ENCODE peak calls at places on chromosome 9, in seven cellular contexts. U is fibroblast of mammary gland; Q is AG10803; I is AG09309; W is CD8-positive, alpha-beta memory T cell; P is mammary epithelial cell; R is foreskin fibroblast. F is an unnamed sample.

GRCh38 chr9:95373765-95374435 is 56.4 kb upstream of the FANCC start:
- DNase-seq in I (no peak), W (no peak), Q (no peak), P (no peak), U (no peak), R (no peak), F (no peak)

GRCh38 chr9:128805661-128806060 is 12.6 kb upstream of the ENDOG start:
- DNase-seq in I (no peak), R (no peak), P (no peak), Q (no peak), W (no peak), U (no peak), F (no peak)

GRCh38 chr9:93086445-93087224 is 9.4 kb upstream of the CARD19 start:
- DNase-seq in W (no peak), I (no peak), Q (no peak), P (no peak), R (no peak), U (no peak), F (no peak)

GRCh38 chr9:77534376-77535057 is 113.6 kb downstream of the GNA14 start:
- DNase-seq in Q (no peak), R (no peak), P (no peak), I (no peak), U (no peak), W (no peak), F (no peak)

GRCh38 chr9:135512904-135513303 is 8.3 kb upstream of the LCN1 start:
- DNase-seq in U (no peak), W (no peak), I (no peak), R (no peak), Q (no peak), P (no peak), F (no peak)

GRCh38 chr9:36164989-36165388 is 4.2 kb upstream of the CCIN start:
- DNase-seq in R (no peak), P (no peak), U (no peak), Q (no peak), I (no peak), W (no peak), F (no peak)

GRCh38 chr9:112174223-112174964 is 703 bp downstream of the SUSD1 start:
- DNase-seq in I (no peak), W (peak), Q (peak), R (no peak), U (peak), P (peak), F (no peak)

GRCh38 chr9:96056221-96056620 is 180.7 kb downstream of the ERCC6L2 start:
- DNase-seq in P (no peak), I (no peak), Q (peak), R (peak), W (no peak), U (no peak), F (no peak)

GRCh38 chr9:126532489-126532888 is 81.2 kb upstream of the LMX1B start:
- DNase-seq in P (no peak), W (no peak), I (no peak), Q (no peak), R (peak), U (no peak), F (no peak)

GRCh38 chr9:134565316-134565915 is 76.2 kb upstream of the COL5A1 start:
- DNase-seq in U (no peak), R (no peak), I (no peak), W (no peak), Q (no peak), P (no peak), F (no peak)

GRCh38 chr9:71592400-71592799 is 175.9 kb downstream of the CEMIP2 start:
- DNase-seq in P (peak), R (no peak), W (no peak), I (no peak), U (peak), Q (peak), F (no peak)

GRCh38 chr9:79583957-79584654 is 12.3 kb downstream of the TLE4 start:
- DNase-seq in W (no peak), R (no peak), P (no peak), U (no peak), Q (no peak), I (no peak), F (no peak)

GRCh38 chr9:32395483-32396216 is 11.2 kb downstream of the ACO1 start:
- DNase-seq in U (peak), I (peak), R (peak), W (no peak), P (peak), Q (peak), F (peak)

GRCh38 chr9:80952523-80952922 is 736.8 kb downstream of the TLE1 start:
- DNase-seq in R (no peak), I (no peak), U (peak), W (no peak), P (no peak), Q (no peak), F (no peak)

GRCh38 chr9:13448482-13448881 is 169.0 kb upstream of the MPDZ start:
- DNase-seq in U (no peak), P (no peak), Q (no peak), R (no peak), W (no peak), I (no peak), F (no peak)

GRCh38 chr9:76901801-76902200 is 4.1 kb downstream of the PRUNE2 start:
- DNase-seq in Q (no peak), I (no peak), R (no peak), U (no peak), P (no peak), W (no peak), F (no peak)

GRCh38 chr9:105157178-105157583 is 87.3 kb upstream of the SLC44A1 start:
- DNase-seq in R (peak), U (peak), P (peak), W (no peak), Q (peak), I (peak), F (no peak)

GRCh38 chr9:136047775-136048559 is 47.1 kb downstream of the NACC2 start:
- DNase-seq in U (no peak), Q (no peak), P (no peak), R (no peak), I (no peak), W (no peak), F (no peak)

GRCh38 chr9:128159073-128159783 is 837 bp upstream of the BBLN start:
- DNase-seq in U (no peak), R (no peak), I (no peak), P (no peak), W (peak), Q (no peak), F (no peak)

GRCh38 chr9:38062498-38063362 is 6.3 kb downstream of the SHB start:
- DNase-seq in Q (peak), I (no peak), U (peak), P (no peak), R (peak), W (no peak), F (peak)

GRCh38 chr9:13378171-13378570 is 98.7 kb upstream of the MPDZ start:
- DNase-seq in R (no peak), Q (peak), I (peak), W (no peak), P (no peak), U (peak), F (no peak)

GRCh38 chr9:28848671-28849070 is 1275.4 kb upstream of the C9orf72 start:
- DNase-seq in R (no peak), I (no peak), W (no peak), P (no peak), Q (no peak), U (no peak), F (peak)

GRCh38 chr9:133385452-133385851 is 9.3 kb downstream of the STKLD1 start:
- DNase-seq in W (no peak), Q (no peak), I (no peak), P (no peak), R (no peak), U (no peak), F (no peak)

GRCh38 chr9:4861736-4862451 is 69.2 kb downstream of the RCL1 start:
- DNase-seq in W (no peak), U (no peak), Q (no peak), I (no peak), P (no peak), R (no peak), F (no peak)

GRCh38 chr9:16709936-16710335 is 160.5 kb downstream of the BNC2 start:
- DNase-seq in W (no peak), Q (no peak), U (no peak), P (no peak), R (no peak), I (no peak), F (no peak)

GRCh38 chr9:107007361-107007760 is 144.4 kb downstream of the ZNF462 start:
- DNase-seq in P (no peak), R (no peak), W (no peak), U (no peak), I (no peak), Q (no peak), F (no peak)

GRCh38 chr9:70110194-70111041 is 66.8 kb downstream of the MAMDC2 start:
- DNase-seq in W (no peak), Q (no peak), I (no peak), R (peak), P (no peak), U (peak), F (no peak)

GRCh38 chr9:118170032-118170955 is 466.1 kb downstream of the TLR4 start:
- DNase-seq in U (peak), P (peak), Q (peak), R (peak), I (no peak), W (no peak), F (peak)

GRCh38 chr9:128091144-128091543 is 23.1 kb downstream of the SLC25A25 start:
- DNase-seq in Q (peak), I (peak), W (no peak), R (peak), P (peak), U (peak), F (peak)

GRCh38 chr9:91192785-91193657 is 168.7 kb downstream of the AUH start:
- DNase-seq in R (peak), U (peak), I (peak), Q (peak), W (peak), P (peak), F (peak)

GRCh38 chr9:89177401-89178161 is 1.0 kb downstream of the SHC3 start:
- DNase-seq in R (no peak), U (no peak), P (no peak), Q (peak), W (no peak), I (no peak), F (no peak)

GRCh38 chr9:93501406-93501805 is 48.0 kb upstream of the FAM120AOS start:
- DNase-seq in W (no peak), U (no peak), P (peak), R (no peak), I (no peak), Q (peak), F (no peak)

GRCh38 chr9:137457406-137458193 is 1.5 kb downstream of the NSMF start:
- DNase-seq in W (peak), U (no peak), P (no peak), Q (no peak), I (no peak), R (no peak), F (no peak)

GRCh38 chr9:21974542-21975409 is 19.4 kb downstream of the CDKN2A start:
- DNase-seq in U (peak), I (no peak), Q (peak), P (no peak), R (peak), W (peak), F (no peak)

GRCh38 chr9:115651456-115651855 is 502.1 kb upstream of the PAPPA start:
- DNase-seq in P (no peak), R (no peak), Q (peak), I (no peak), W (no peak), U (peak), F (no peak)

GRCh38 chr9:123914517-123915199 is 15.3 kb downstream of the DENND1A start:
- DNase-seq in W (no peak), U (no peak), Q (no peak), I (no peak), R (no peak), P (no peak), F (no peak)
- H3K4me3 ChIP-seq in W (no peak), U (no peak), Q (no peak), I (no peak), R (no peak), P (no peak), F (no peak)

GRCh38 chr9:109907810-109908458 is 127.9 kb downstream of the PALM2AKAP2 start:
- DNase-seq in I (no peak), W (no peak), U (no peak), Q (no peak), P (no peak), R (no peak), F (no peak)
- H3K4me3 ChIP-seq in I (no peak), W (no peak), U (no peak), Q (no peak), P (no peak), R (no peak), F (no peak)

GRCh38 chr9:102049586-102050246 is 311.3 kb upstream of the GRIN3A start:
- DNase-seq in U (no peak), Q (no peak), W (no peak), I (no peak), R (no peak), P (no peak), F (no peak)
- H3K4me3 ChIP-seq in U (no peak), Q (no peak), W (no peak), I (no peak), R (no peak), P (peak), F (no peak)

DNA sequence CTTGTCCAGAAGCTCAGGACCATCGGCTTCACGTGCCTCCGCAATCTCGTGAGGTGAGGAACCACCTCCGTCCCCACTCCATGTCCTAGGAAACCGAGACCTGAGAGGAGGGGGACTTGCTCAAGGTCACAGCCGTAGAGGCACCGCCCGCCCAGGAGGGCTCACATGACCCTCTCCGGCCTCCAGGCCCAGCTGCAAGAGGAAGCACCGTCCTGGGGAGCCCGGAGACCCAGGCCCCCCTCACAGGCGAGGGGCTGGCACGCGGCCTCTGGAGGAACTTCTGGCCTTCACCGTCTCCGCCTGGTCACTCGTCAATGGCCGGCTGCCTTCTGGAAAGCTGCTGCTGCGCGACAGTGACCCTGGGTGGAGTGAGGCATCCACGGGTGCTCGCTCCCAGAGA is 24.2 kb downstream of the FAM78A start:
- DNase-seq in R (no peak), U (no peak), P (no peak), Q (no peak), W (no peak), I (no peak), F (no peak)
- H3K4me3 ChIP-seq in R (no peak), U (no peak), P (no peak), Q (no peak), W (peak), I (no peak), F (no peak)